ENCODE peak calls at places on chromosomes 6 and 20, in six cellular contexts. Y, K, H, P, A and F are unnamed samples.

GRCh38 chr20:25196701-25197120 is 1.2 kb downstream of the ENTPD6 start:
- DNase-seq in Y (peak; percentile 44), K (no peak), H (no peak), P (no peak), A (peak; percentile 14), F (no peak)

GRCh38 chr6:108803982-108804490 is 44.2 kb upstream of the ARMC2 start:
- DNase-seq in Y (no peak), K (no peak), H (no peak), P (no peak), A (no peak), F (no peak)

GRCh38 chr20:2156666-2157624 is 55.3 kb downstream of the STK35 start:
- DNase-seq in Y (no peak), K (peak; percentile 74), H (no peak), P (no peak), A (no peak), F (no peak)

GRCh38 chr20:35901678-35902544 is 52.4 kb downstream of the SCAND1 start:
- DNase-seq in Y (no peak), K (peak; percentile 95), H (peak; percentile 79), P (no peak), A (no peak), F (peak; percentile 71)

GRCh38 chr20:50189681-50190250 is 864 bp upstream of the CEBPB start:
- DNase-seq in Y (no peak), K (no peak), H (peak; percentile 22), P (peak; percentile 93), A (peak; percentile 33), F (no peak)

GRCh38 chr6:70503813-70504465 is 62.8 kb upstream of the SDHAF4 start:
- DNase-seq in Y (no peak), K (no peak), H (no peak), P (no peak), A (no peak), F (no peak)

GRCh38 chr6:36769161-36769675 is 70.0 kb downstream of the CPNE5 start:
- DNase-seq in Y (no peak), K (no peak), H (peak; percentile 38), P (no peak), A (no peak), F (no peak)

GRCh38 chr6:158205220-158205944 is 37.2 kb downstream of the GTF2H5 start:
- DNase-seq in Y (no peak), K (no peak), H (no peak), P (peak; percentile 53), A (no peak), F (no peak)

GRCh38 chr20:23061713-23062561 is 12.5 kb upstream of the THBD start:
- DNase-seq in Y (no peak), K (peak; percentile 74), H (peak; percentile 89), P (no peak), A (peak; percentile 27), F (peak; percentile 12)

GRCh38 chr6:44172759-44173500 is 14.3 kb downstream of the CAPN11 start:
- DNase-seq in Y (peak; percentile 81), K (peak; percentile 74), H (peak; percentile 81), P (peak; percentile 91), A (peak; percentile 76), F (no peak)

GRCh38 chr6:155291291-155291690 is 23.0 kb downstream of the TFB1M start:
- DNase-seq in Y (no peak), K (no peak), H (no peak), P (no peak), A (no peak), F (no peak)

GRCh38 chr6:14092861-14093789 is 24.4 kb upstream of the CD83 start:
- DNase-seq in Y (peak; percentile 72), K (peak; percentile 59), H (no peak), P (peak; percentile 69), A (no peak), F (no peak)

GRCh38 chr6:167426074-167426473 is 101.2 kb downstream of the TTLL2 start:
- DNase-seq in Y (no peak), K (no peak), H (no peak), P (no peak), A (no peak), F (no peak)

GRCh38 chr6:33490198-33490597 is 35.8 kb downstream of the ZBTB9 start:
- DNase-seq in Y (no peak), K (no peak), H (no peak), P (no peak), A (no peak), F (no peak)
- TF ChIP-seq CTCF in Y (no peak), K (no peak), H (no peak), P (no peak), A (no peak), F (no peak)

GRCh38 chr6:43055966-43056365 is 2.3 kb upstream of the CUL7 start:
- DNase-seq in Y (no peak), K (no peak), H (no peak), P (no peak), A (no peak), F (no peak)

GRCh38 chr6:43060034-43060754 is 763 bp downstream of the KLC4 start:
- DNase-seq in Y (peak; percentile 31), K (no peak), H (peak; percentile 9), P (peak; percentile 96), A (no peak), F (no peak)

GRCh38 chr6:43060755-43061633 is 1.6 kb downstream of the KLC4 start:
- DNase-seq in Y (no peak), K (no peak), H (no peak), P (no peak), A (no peak), F (no peak)

GRCh38 chr6:43059168-43060033 is at the start of the genes KLC4 and MRPL2:
- DNase-seq in Y (peak; percentile 99), K (peak; percentile 98), H (peak; percentile 99), P (peak; percentile 99), A (peak; percentile 98), F (peak; percentile 90)

GRCh38 chr6:43058511-43058910 is 723 bp downstream of the MRPL2 start:
- DNase-seq in Y (no peak), K (no peak), H (no peak), P (no peak), A (no peak), F (no peak)
- H3K4me3 ChIP-seq in Y (peak overlapping the region; percentile 91), K (peak overlapping the region; percentile 67), H (peak overlapping the region; percentile 81), P (peak overlapping the region; percentile 77), A (peak overlapping the region; percentile 56), F (peak overlapping the region; percentile 98)

GRCh38 chr20:33570743-33571142 is 80.8 kb downstream of the CBFA2T2 start:
- DNase-seq in Y (no peak), K (no peak), H (no peak), P (no peak), A (no peak), F (no peak)

GRCh38 chr20:33575302-33575701 is 85.4 kb downstream of the CBFA2T2 start:
- DNase-seq in Y (no peak), K (no peak), H (peak; percentile 72), P (no peak), A (no peak), F (no peak)

GRCh38 chr20:33578510-33578909 is 83.6 kb upstream of the C20orf144 start:
- DNase-seq in Y (no peak), K (peak; percentile 89), H (peak; percentile 44), P (no peak), A (no peak), F (no peak)

DNA sequence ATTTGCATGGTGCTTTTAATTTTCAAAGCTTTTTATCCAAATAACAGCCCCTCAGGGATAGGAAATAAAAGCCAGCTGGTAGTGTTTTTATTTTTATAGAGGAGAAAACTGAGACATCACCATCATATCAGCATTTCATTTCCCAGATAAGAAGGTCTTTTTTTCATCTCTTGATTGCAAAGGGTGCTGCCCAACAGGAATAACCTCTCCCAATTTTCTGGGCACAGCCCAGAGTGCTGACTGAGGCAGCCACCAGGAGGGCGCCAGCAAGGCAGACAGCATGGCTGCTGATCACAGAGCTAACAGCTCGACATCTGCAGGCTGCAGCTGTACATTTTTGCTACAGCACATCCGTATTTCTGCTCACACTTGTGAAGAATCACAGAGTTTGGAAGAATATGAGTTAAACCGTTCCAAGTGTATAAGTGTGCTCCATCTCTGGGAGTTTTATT is 85.7 kb upstream of the C20orf144 start:
- DNase-seq in Y (no peak), K (no peak), H (peak; percentile 12), P (no peak), A (no peak), F (no peak)
- TF ChIP-seq CTCF in Y (no peak), K (no peak), H (peak; percentile 27), P (no peak), A (peak; percentile 16), F (peak; percentile 2)

GRCh38 chr6:11491998-11492397 is 45.6 kb upstream of the TMEM170B start:
- DNase-seq in Y (no peak), K (no peak), H (no peak), P (no peak), A (no peak), F (no peak)

GRCh38 chr6:11493979-11494378 is 43.6 kb upstream of the TMEM170B start:
- DNase-seq in Y (no peak), K (no peak), H (no peak), P (no peak), A (no peak), F (no peak)

GRCh38 chr6:11490996-11491395 is 46.6 kb upstream of the TMEM170B start:
- DNase-seq in Y (no peak), K (no peak), H (no peak), P (no peak), A (no peak), F (no peak)

GRCh38 chr6:11492444-11493300 is 44.9 kb upstream of the TMEM170B start:
- DNase-seq in Y (no peak), K (peak; percentile 20), H (peak; percentile 26), P (no peak), A (no peak), F (no peak)

GRCh38 chr6:11491596-11491995 is 46.0 kb upstream of the TMEM170B start:
- DNase-seq in Y (no peak), K (no peak), H (no peak), P (no peak), A (no peak), F (no peak)
- H3K4me3 ChIP-seq in Y (no peak overlapping the region), K (no peak overlapping the region), H (no peak overlapping the region), P (no peak overlapping the region), A (no peak overlapping the region), F (no peak overlapping the region)

GRCh38 chr6:149648148-149649145 is at the start of gene KATNA1:
- DNase-seq in Y (peak; percentile 78), K (peak; percentile 65), H (peak; percentile 77), P (peak; percentile 96), A (peak; percentile 90), F (no peak)
- TF ChIP-seq CTCF in Y (no peak), K (no peak), H (no peak), P (peak; percentile 8), A (no peak), F (no peak)

GRCh38 chr20:13739726-13740649 is 44.7 kb downstream of the ESF1 start:
- DNase-seq in Y (no peak), K (no peak), H (peak; percentile 71), P (no peak), A (no peak), F (no peak)
- H3K4me3 ChIP-seq in Y (no peak overlapping the region), K (no peak overlapping the region), H (no peak overlapping the region), P (no peak overlapping the region), A (no peak overlapping the region), F (no peak overlapping the region)

GRCh38 chr6:153814136-153814535 is 224.9 kb upstream of the OPRM1 start:
- DNase-seq in Y (no peak), K (no peak), H (no peak), P (no peak), A (no peak), F (no peak)
- TF ChIP-seq CTCF in Y (no peak), K (no peak), H (no peak), P (no peak), A (peak; percentile 32), F (no peak)

GRCh38 chr6:87590417-87590880 is 514 bp downstream of the ORC3 start:
- DNase-seq in Y (no peak), K (no peak), H (no peak), P (no peak), A (no peak), F (no peak)
- H3K4me3 ChIP-seq in Y (peak overlapping the region; percentile 77), K (peak overlapping the region; percentile 68), H (peak overlapping the region; percentile 75), P (peak overlapping the region; percentile 70), A (peak overlapping the region; percentile 94), F (peak overlapping the region; percentile 97)